ENCODE peak calls at places on chromosomes 12 and 14, in ten cellular contexts. J is transverse colon, T is GM12878, P is GM12891, V is esophagus muscularis mucosa, R is HepG2, D is K562, Z is endothelial cell of umbilical vein, E is GM12892, A is upper lobe of left lung. Q is an unnamed sample.

GRCh38 chr14:52023518-52023917 is 34.2 kb downstream of the RTRAF start:
- DNase-seq in J (no peak), T (no peak), P (no peak), V (no peak), R (no peak), D (no peak), Z (peak), E (no peak), A (no peak), Q (no peak)

GRCh38 chr12:111529424-111530368 is 69.4 kb downstream of the ATXN2 start:
- DNase-seq in J (peak), T (peak), P (peak), V (no peak), R (peak), D (peak), Z (peak), E (peak), A (no peak), Q (peak)

GRCh38 chr14:79051711-79052094 is 881.5 kb downstream of the NRXN3 start:
- DNase-seq in J (no peak), T (no peak), P (no peak), V (no peak), R (no peak), D (no peak), Z (no peak), E (no peak), A (no peak), Q (no peak)

GRCh38 chr12:103930787-103931536 is 752 bp downstream of the HSP90B1 start:
- DNase-seq in J (peak), T (no peak), P (no peak), V (peak), R (peak), D (peak), Z (peak), E (peak), A (peak), Q (peak)

GRCh38 chr12:65494537-65494936 is 216.1 kb downstream of the MSRB3 start:
- DNase-seq in J (no peak), T (no peak), P (no peak), V (no peak), R (peak), D (no peak), Z (no peak), E (no peak), A (no peak), Q (no peak)

GRCh38 chr12:115794659-115795081 is 482.8 kb downstream of the MED13L start:
- DNase-seq in J (peak), T (no peak), P (no peak), V (no peak), R (peak), D (no peak), Z (no peak), E (no peak), A (no peak), Q (no peak)

GRCh38 chr12:124713436-124714082 is 146.1 kb upstream of the NCOR2 start:
- DNase-seq in J (no peak), T (peak), P (peak), V (peak), R (no peak), D (no peak), Z (peak), E (no peak), A (peak), Q (peak)

GRCh38 chr14:34554540-34555250 is 15.2 kb upstream of the EAPP start:
- DNase-seq in J (no peak), T (no peak), P (no peak), V (no peak), R (no peak), D (peak), Z (no peak), E (no peak), A (no peak), Q (peak)

GRCh38 chr12:120453977-120454376 is 7.7 kb downstream of the GATC start:
- DNase-seq in J (no peak), T (no peak), P (no peak), V (no peak), R (peak), D (peak), Z (peak), E (no peak), A (no peak), Q (no peak)

GRCh38 chr14:85634205-85634604 is 104.3 kb downstream of the FLRT2 start:
- DNase-seq in J (no peak), T (no peak), P (no peak), V (no peak), R (no peak), D (no peak), Z (peak), E (no peak), A (no peak), Q (no peak)

GRCh38 chr12:34601689-34602088 is 579.4 kb downstream of the ALG10 start:
- DNase-seq in J (no peak), T (no peak), P (no peak), V (no peak), R (no peak), D (no peak), Z (no peak), E (no peak), A (peak), Q (no peak)

GRCh38 chr12:18502422-18502821 is 235.4 kb downstream of the PLCZ1 start:
- DNase-seq in J (no peak), T (no peak), P (no peak), V (no peak), R (peak), D (no peak), Z (no peak), E (no peak), A (no peak), Q (no peak)

GRCh38 chr12:27705263-27705662 is 5.4 kb upstream of the MRPS35 start:
- DNase-seq in J (no peak), T (no peak), P (no peak), V (no peak), R (peak), D (no peak), Z (no peak), E (no peak), A (peak), Q (no peak)

GRCh38 chr14:101502761-101503392 is 58.4 kb upstream of the DIO3 start:
- DNase-seq in J (no peak), T (no peak), P (no peak), V (no peak), R (no peak), D (no peak), Z (no peak), E (peak), A (no peak), Q (peak)

GRCh38 chr14:32217301-32217700 is 14.2 kb upstream of the RNU6-8 start:
- DNase-seq in J (no peak), T (no peak), P (no peak), V (no peak), R (no peak), D (no peak), Z (no peak), E (no peak), A (no peak), Q (no peak)

GRCh38 chr14:94707494-94707893 is 62.4 kb downstream of the GSC start:
- DNase-seq in J (no peak), T (no peak), P (no peak), V (no peak), R (no peak), D (no peak), Z (no peak), E (no peak), A (no peak), Q (no peak)

GRCh38 chr12:105342464-105342863 is 12.0 kb downstream of the C12orf75 start:
- DNase-seq in J (no peak), T (no peak), P (no peak), V (no peak), R (no peak), D (no peak), Z (no peak), E (no peak), A (no peak), Q (no peak)

GRCh38 chr14:30375280-30375892 is 183.6 kb upstream of the G2E3 start:
- DNase-seq in J (peak), T (no peak), P (peak), V (no peak), R (peak), D (peak), Z (peak), E (no peak), A (no peak), Q (peak)

GRCh38 chr14:79708426-79708825 is 502.9 kb downstream of the DIO2 start:
- DNase-seq in J (no peak), T (no peak), P (no peak), V (no peak), R (no peak), D (no peak), Z (no peak), E (no peak), A (no peak), Q (no peak)

GRCh38 chr12:43306066-43306465 is 245.9 kb downstream of the ADAMTS20 start:
- DNase-seq in J (no peak), T (no peak), P (no peak), V (no peak), R (no peak), D (no peak), Z (peak), E (no peak), A (no peak), Q (no peak)

GRCh38 chr14:80202888-80203562 is 8.3 kb downstream of the DIO2 start:
- DNase-seq in J (peak), T (no peak), P (peak), V (no peak), R (peak), D (peak), Z (no peak), E (no peak), A (no peak), Q (peak)

GRCh38 chr14:54207991-54208520 is 188.8 kb upstream of the CDKN3 start:
- DNase-seq in J (no peak), T (no peak), P (no peak), V (no peak), R (no peak), D (no peak), Z (peak), E (no peak), A (no peak), Q (no peak)

GRCh38 chr14:64200170-64200569 is 94.0 kb downstream of the ESR2 start:
- DNase-seq in J (no peak), T (no peak), P (no peak), V (no peak), R (no peak), D (no peak), Z (no peak), E (no peak), A (no peak), Q (no peak)

GRCh38 chr12:6375269-6376078 is at the start of gene SCNN1A:
- DNase-seq in J (peak), T (no peak), P (no peak), V (no peak), R (no peak), D (no peak), Z (no peak), E (no peak), A (peak), Q (peak)
- TF ChIP-seq POLR2A in J (peak), T (no peak), P (no peak), V (no peak), R (no peak), D (no peak), Z (no peak), E (no peak), A (peak), Q (no peak)

DNA sequence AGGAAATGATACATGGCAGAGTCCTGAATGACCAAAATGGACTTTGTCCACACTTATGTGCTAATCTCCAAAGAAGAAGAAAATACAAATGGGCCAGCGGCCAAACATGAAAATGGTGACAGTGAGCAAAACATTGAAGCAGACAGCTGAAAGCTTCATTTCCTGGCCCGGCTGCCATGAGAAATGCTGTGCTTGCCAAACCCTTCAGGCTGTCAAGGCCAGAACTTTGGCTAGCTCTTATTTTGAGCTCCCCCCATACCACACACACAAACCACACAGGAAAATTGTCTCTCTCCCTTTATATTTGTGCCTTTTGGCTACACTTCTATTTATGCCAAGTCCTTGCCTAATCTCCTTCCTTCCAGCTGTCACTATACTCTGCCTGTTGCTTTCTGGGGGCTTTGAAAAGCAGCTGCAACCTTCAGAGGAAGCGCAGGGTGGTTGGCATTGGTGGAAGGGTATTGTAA is 323.8 kb downstream of the RAD51B start:
- DNase-seq in J (peak), T (no peak), P (no peak), V (peak), R (no peak), D (no peak), Z (peak), E (no peak), A (no peak), Q (peak)
- TF ChIP-seq POLR2AphosphoS5 in J (no peak), T (no peak), P (no peak), V (peak), R (no peak), D (no peak), Z (no peak), E (no peak), A (peak), Q (peak)

GRCh38 chr12:93742086-93742934 is 65.1 kb downstream of the CRADD start:
- DNase-seq in J (peak), T (no peak), P (peak), V (no peak), R (peak), D (peak), Z (peak), E (peak), A (peak), Q (peak)
- TF ChIP-seq POLR2A in J (no peak), T (peak), P (peak), V (no peak), R (no peak), D (peak), Z (no peak), E (no peak), A (no peak), Q (no peak)

DNA sequence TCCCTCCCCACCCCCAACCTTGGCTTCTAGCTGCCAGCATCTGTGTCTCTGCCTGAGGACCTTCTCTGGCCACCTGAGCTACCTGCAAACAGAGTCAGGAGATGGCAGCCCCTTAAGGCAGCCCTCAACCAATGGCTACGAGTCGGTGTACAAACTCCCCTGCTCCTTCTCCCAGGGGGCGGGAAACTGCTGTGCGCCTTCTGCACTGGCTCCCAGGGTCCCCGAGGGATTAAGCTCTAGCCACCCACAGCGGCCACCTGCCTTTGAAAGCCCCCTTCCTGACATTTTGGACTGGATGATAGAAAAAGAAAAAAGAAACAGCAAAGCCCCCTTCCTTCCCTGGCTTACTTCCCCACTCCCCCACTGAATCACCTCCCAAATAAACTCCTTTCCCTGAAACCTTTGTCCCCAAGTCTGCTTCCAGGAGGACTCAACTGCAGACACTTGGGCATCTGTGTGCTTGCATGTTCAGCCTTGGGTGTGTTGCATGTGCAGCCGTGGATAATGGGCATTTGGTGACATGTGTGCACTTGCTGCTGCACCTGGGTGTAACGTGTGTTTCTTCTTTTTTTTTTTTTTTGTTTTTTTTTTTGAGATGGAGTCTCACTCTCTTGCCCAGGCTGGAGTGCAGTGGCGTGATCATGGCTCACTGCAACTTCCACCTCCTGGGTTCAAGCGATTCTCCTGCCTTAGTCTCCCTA is 6.0 kb downstream of the SDS start:
- DNase-seq in J (no peak), T (no peak), P (no peak), V (no peak), R (no peak), D (no peak), Z (no peak), E (no peak), A (no peak), Q (no peak)
- TF ChIP-seq POLR2AphosphoS5 in J (no peak), T (no peak), P (no peak), V (no peak), R (no peak), D (no peak), Z (no peak), E (no peak), A (no peak), Q (no peak)

DNA sequence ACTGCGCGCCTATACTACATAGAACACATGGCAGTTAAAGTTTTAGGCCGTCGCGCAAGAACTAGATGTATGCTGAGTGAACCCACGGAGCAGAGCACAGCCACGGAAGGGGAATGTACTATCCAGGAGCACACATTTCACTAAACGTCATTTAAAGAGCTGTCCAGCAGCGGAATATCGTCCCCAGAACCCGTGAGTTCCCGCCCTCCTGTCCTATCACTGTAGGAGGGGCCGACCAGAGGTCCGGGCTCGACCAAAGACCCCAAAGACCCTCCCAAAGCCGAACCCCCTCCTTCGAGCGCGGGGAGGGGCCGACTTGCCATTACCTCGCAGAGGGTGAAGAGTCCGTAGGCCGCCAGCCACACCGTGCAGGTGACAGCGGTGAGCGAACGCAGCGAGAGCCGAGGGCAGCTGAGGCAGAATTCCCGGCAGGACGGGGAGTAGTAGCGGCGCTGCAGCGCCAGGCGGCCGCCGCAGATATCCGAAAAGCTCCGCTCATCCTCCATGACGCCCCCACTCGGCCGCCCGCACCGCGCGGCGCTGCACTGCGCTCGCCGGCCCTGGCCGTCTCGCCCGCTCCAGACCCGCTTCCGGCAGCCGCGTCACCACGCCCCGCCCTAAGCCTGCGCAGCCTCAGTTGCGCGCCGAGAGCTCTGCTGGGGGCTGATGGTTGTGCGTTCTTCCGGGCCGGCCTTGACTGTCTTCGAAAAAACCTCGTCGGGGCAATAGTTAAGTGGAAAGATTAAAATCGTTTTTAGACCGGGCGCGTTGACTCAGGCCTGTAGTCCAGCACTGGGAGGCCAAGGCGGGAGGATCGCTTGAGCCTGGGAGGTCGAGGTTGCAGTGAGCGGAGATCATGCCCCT is at the start of gene PIGH:
- DNase-seq in J (peak), T (peak), P (peak), V (peak), R (peak), D (peak), Z (peak), E (peak), A (peak), Q (peak)
- TF ChIP-seq POLR2A in J (peak), T (peak), P (peak), V (peak), R (peak), D (peak), Z (peak), E (peak), A (peak), Q (peak)

GRCh38 chr12:96398422-96399080 is 1.7 kb downstream of the CDK17 start:
- DNase-seq in J (no peak), T (no peak), P (no peak), V (no peak), R (peak), D (no peak), Z (peak), E (no peak), A (no peak), Q (no peak)
- TF ChIP-seq POLR2AphosphoS5 in J (no peak), T (no peak), P (no peak), V (no peak), R (no peak), D (no peak), Z (no peak), E (no peak), A (no peak), Q (no peak)

GRCh38 chr12:2960432-2960956 is 1.3 kb downstream of the TEAD4 start:
- DNase-seq in J (no peak), T (no peak), P (no peak), V (no peak), R (peak), D (peak), Z (peak), E (no peak), A (no peak), Q (no peak)

GRCh38 chr12:2959508-2960431 is 573 bp downstream of the TEAD4 start:
- DNase-seq in J (peak), T (no peak), P (peak), V (no peak), R (peak), D (peak), Z (peak), E (peak), A (peak), Q (peak)

GRCh38 chr12:2958432-2959193 is 584 bp upstream of the TEAD4 start:
- DNase-seq in J (peak), T (no peak), P (peak), V (no peak), R (peak), D (peak), Z (peak), E (no peak), A (peak), Q (peak)

GRCh38 chr12:2957816-2958431 is 1.3 kb upstream of the TEAD4 start:
- DNase-seq in J (no peak), T (no peak), P (no peak), V (no peak), R (no peak), D (no peak), Z (no peak), E (no peak), A (no peak), Q (no peak)

DNA sequence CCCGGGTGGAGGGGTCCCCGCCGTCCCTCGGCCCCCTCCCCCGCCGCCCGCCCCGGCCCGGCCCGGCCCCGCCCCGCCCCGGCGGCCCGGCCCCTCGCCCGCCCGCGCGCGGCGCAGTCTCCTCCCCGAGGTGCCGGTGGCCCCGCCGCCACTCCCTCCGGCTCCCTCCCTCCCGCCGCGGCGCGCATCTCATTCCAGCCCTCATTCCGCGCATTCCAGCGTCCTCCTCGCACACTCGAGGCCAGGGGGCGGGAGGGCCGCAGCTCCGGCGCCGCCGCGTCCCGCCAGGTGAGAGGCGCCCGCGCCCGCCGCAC is at the start of gene TEAD4:
- DNase-seq in J (peak), T (no peak), P (peak), V (no peak), R (peak), D (peak), Z (peak), E (peak), A (peak), Q (peak)
- TF ChIP-seq POLR2A in J (no peak), T (no peak), P (no peak), V (no peak), R (no peak), D (no peak), Z (peak), E (no peak), A (no peak), Q (no peak)